ENCODE peak calls at places on chromosome 3, in nine cellular contexts. V is mammary epithelial cell, Q is thoracic aorta, B is B cell, I is uterus, R is upper lobe of right lung, H is A549, A is lower leg skin, L is neural progenitor cell. D is an unnamed sample.

GRCh38 chr3:151896662-151897012 is 23.2 kb downstream of the SUCNR1 start:
- DNase-seq in L (no peak), A (no peak), I (no peak), H (peak), R (no peak), Q (no peak), B (no peak), V (peak), D (no peak)

GRCh38 chr3:71724584-71725278 is 471 bp downstream of the EIF4E3 start:
- DNase-seq in I (peak), A (peak), B (no peak), R (peak), Q (no peak), V (peak), L (peak), H (peak), D (peak)

GRCh38 chr3:152785051-152785450 is 49.9 kb upstream of the P2RY1 start:
- DNase-seq in V (no peak), R (no peak), B (no peak), A (no peak), I (no peak), Q (no peak), L (no peak), H (no peak), D (no peak)

GRCh38 chr3:124576565-124577493 is 153.4 kb upstream of the UMPS start:
- DNase-seq in Q (no peak), I (no peak), L (no peak), R (no peak), V (no peak), B (no peak), H (no peak), A (peak), D (no peak)

GRCh38 chr3:468172-468571 is 271.6 kb downstream of the CHL1 start:
- DNase-seq in R (no peak), V (no peak), A (no peak), B (no peak), Q (no peak), L (peak), H (peak), I (no peak), D (no peak)

GRCh38 chr3:193553606-193554005 is 1.1 kb downstream of the ATP13A4 start:
- DNase-seq in R (no peak), V (no peak), Q (no peak), H (no peak), A (no peak), I (no peak), B (no peak), L (no peak), D (no peak)

GRCh38 chr3:172156309-172156998 is 117.1 kb downstream of the FNDC3B start:
- DNase-seq in I (no peak), H (peak), A (no peak), V (peak), Q (no peak), R (peak), L (no peak), B (no peak), D (no peak)

GRCh38 chr3:195179782-195180489 is 91.0 kb downstream of the XXYLT1 start:
- DNase-seq in H (no peak), V (no peak), Q (no peak), A (peak), I (no peak), B (no peak), L (no peak), R (no peak), D (no peak)

GRCh38 chr3:141393151-141394076 is 25.1 kb downstream of the ZBTB38 start:
- DNase-seq in Q (no peak), V (no peak), R (no peak), A (no peak), H (peak), I (peak), B (no peak), L (peak), D (no peak)

GRCh38 chr3:47542614-47543173 is 29.2 kb upstream of the ELP6 start:
- DNase-seq in L (no peak), B (no peak), R (peak), H (no peak), I (peak), V (peak), Q (peak), A (no peak), D (no peak)

GRCh38 chr3:181317521-181317920 is 328.0 kb upstream of the DNAJC19 start:
- DNase-seq in R (no peak), L (peak), Q (no peak), B (no peak), A (no peak), I (no peak), V (no peak), H (no peak), D (no peak)

GRCh38 chr3:124582196-124582595 is 148.1 kb upstream of the UMPS start:
- DNase-seq in I (no peak), R (no peak), V (no peak), L (no peak), A (peak), Q (no peak), H (no peak), B (no peak), D (no peak)

GRCh38 chr3:48656841-48657281 is 5.8 kb downstream of the CELSR3 start:
- DNase-seq in V (no peak), A (no peak), H (no peak), I (no peak), R (no peak), Q (no peak), L (no peak), B (no peak), D (no peak)

GRCh38 chr3:47594792-47595191 is 16.1 kb upstream of the CSPG5 start:
- DNase-seq in Q (no peak), L (no peak), R (no peak), H (no peak), A (no peak), V (peak), B (no peak), I (no peak), D (no peak)

GRCh38 chr3:107798381-107798780 is 275.6 kb downstream of the BBX start:
- DNase-seq in A (no peak), R (no peak), H (no peak), V (no peak), L (no peak), Q (no peak), I (no peak), B (no peak), D (no peak)

GRCh38 chr3:124260206-124260915 is 268.4 kb upstream of the ROPN1 start:
- DNase-seq in I (peak), Q (peak), L (no peak), A (peak), R (no peak), B (no peak), V (peak), H (peak), D (no peak)

GRCh38 chr3:104514371-104514770 is 852.3 kb upstream of the ALCAM start:
- DNase-seq in Q (no peak), H (no peak), L (no peak), B (no peak), R (no peak), I (no peak), A (no peak), V (no peak), D (no peak)

GRCh38 chr3:158221426-158221825 is 111.5 kb downstream of the RSRC1 start:
- DNase-seq in A (no peak), B (no peak), L (no peak), I (no peak), V (peak), Q (no peak), H (no peak), R (no peak), D (no peak)

GRCh38 chr3:101702726-101703125 is 16.2 kb upstream of the RPL24 start:
- DNase-seq in H (no peak), I (no peak), L (no peak), A (no peak), Q (no peak), B (no peak), V (peak), R (no peak), D (no peak)

GRCh38 chr3:173411288-173412064 is 13.9 kb downstream of the NLGN1 start:
- DNase-seq in Q (no peak), B (no peak), H (peak), A (no peak), I (no peak), R (no peak), V (peak), L (no peak), D (no peak)

GRCh38 chr3:66809579-66809958 is 188.5 kb upstream of the KBTBD8 start:
- DNase-seq in L (no peak), B (no peak), V (no peak), I (no peak), A (no peak), H (no peak), R (no peak), Q (no peak), D (no peak)

GRCh38 chr3:9754678-9755077 is 4.9 kb downstream of the OGG1 start:
- DNase-seq in A (no peak), R (no peak), L (no peak), H (no peak), V (no peak), I (no peak), B (no peak), Q (no peak), D (no peak)

GRCh38 chr3:60073228-60073627 is 1023.4 kb upstream of the CFAP20DC start:
- DNase-seq in B (no peak), H (no peak), V (no peak), R (no peak), I (no peak), A (no peak), L (no peak), Q (no peak), D (no peak)

GRCh38 chr3:33089515-33089914 is 7.4 kb downstream of the GLB1 start:
- DNase-seq in I (no peak), V (no peak), R (no peak), H (no peak), B (no peak), A (no peak), Q (no peak), L (no peak), D (no peak)

GRCh38 chr3:2727566-2728318 is 382.4 kb downstream of the IL5RA start:
- DNase-seq in Q (no peak), B (no peak), A (no peak), I (no peak), R (no peak), L (peak), H (no peak), V (no peak), D (no peak)

GRCh38 chr3:46845860-46846623 is 17.2 kb downstream of the MYL3 start:
- DNase-seq in V (peak), A (peak), L (peak), R (peak), Q (peak), H (no peak), I (peak), B (peak), D (peak)

GRCh38 chr3:193805448-193805847 is 212.4 kb downstream of the OPA1 start:
- DNase-seq in V (peak), Q (no peak), A (peak), H (peak), B (no peak), R (no peak), I (peak), L (no peak), D (no peak)

GRCh38 chr3:29465836-29466235 is 185.0 kb downstream of the RBMS3 start:
- DNase-seq in R (no peak), Q (no peak), V (peak), I (no peak), H (no peak), A (no peak), B (no peak), L (no peak), D (no peak)

DNA sequence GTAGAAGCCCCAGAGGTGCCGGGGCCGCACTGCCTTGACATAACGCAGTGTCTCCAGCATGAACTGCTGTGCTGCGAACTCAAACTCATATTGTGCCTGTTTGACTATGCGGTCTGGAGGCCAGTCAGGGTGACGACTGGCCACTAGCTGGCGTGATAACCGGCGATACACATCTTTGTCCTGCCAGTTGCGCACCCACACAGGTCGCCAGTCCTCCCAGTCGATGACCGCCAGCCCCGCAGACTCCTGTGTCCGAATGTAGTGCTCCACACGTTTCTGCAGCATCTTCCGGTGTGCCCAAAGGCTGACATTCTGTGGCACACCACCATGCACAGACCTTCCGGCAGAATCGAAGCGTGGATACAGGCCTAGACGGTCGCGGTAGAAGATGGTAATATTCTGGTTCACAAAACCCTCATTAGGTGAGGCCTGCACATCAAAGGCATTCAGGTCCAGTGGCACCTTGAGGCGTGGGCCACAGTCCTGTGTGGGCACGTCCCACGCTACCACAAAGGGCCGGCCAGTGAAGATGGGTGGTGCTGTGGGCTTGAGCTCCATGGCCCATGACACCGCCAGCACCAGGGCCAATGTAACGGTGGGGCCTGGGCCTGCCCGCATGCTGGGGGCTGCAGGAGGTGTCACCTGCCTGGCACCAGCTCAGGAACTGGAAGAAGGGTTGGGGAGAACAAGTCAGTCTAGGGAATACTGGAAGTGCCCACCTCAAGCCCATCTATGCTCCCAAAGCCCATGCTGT is 2.5 kb downstream of the HYAL2 start:
- DNase-seq in R (no peak), V (no peak), I (peak), L (no peak), B (no peak), Q (no peak), A (no peak), H (no peak), D (no peak)
- TF ChIP-seq CTCF in R (no peak), V (no peak), I (no peak), L (no peak), B (no peak), Q (no peak), A (no peak), H (no peak), D (no peak)

GRCh38 chr3:45689787-45690145 is 570 bp downstream of the SACM1L start:
- DNase-seq in I (no peak), V (no peak), B (no peak), Q (no peak), L (no peak), R (no peak), H (no peak), A (no peak), D (no peak)

GRCh38 chr3:45690331-45691035 is 1.3 kb downstream of the SACM1L start:
- DNase-seq in Q (no peak), A (no peak), H (no peak), B (no peak), V (peak), L (peak), R (no peak), I (no peak), D (no peak)

GRCh38 chr3:45688194-45688881 is 858 bp upstream of the SACM1L start:
- DNase-seq in V (no peak), B (no peak), H (peak), R (no peak), L (peak), Q (no peak), A (no peak), I (peak), D (no peak)

GRCh38 chr3:45687828-45688193 is 1.4 kb upstream of the SACM1L start:
- DNase-seq in B (no peak), H (no peak), V (no peak), Q (no peak), L (no peak), R (no peak), I (no peak), A (no peak), D (no peak)

GRCh38 chr3:45688882-45689786 is at the start of gene SACM1L:
- DNase-seq in V (peak), R (peak), Q (peak), L (peak), B (peak), A (peak), H (peak), I (peak), D (peak)
- TF ChIP-seq CTCF in V (no peak), R (no peak), Q (no peak), L (no peak), B (no peak), A (no peak), H (no peak), I (no peak), D (no peak)

GRCh38 chr3:185071401-185071800 is 81.5 kb downstream of the C3orf70 start:
- DNase-seq in Q (no peak), A (no peak), I (no peak), B (no peak), H (no peak), R (no peak), L (no peak), V (no peak), D (no peak)
- TF ChIP-seq CTCF in Q (no peak), A (no peak), I (no peak), B (no peak), H (no peak), R (no peak), L (no peak), V (no peak), D (no peak)

GRCh38 chr3:97971679-97972567 is at the start of gene RIOX2:
- DNase-seq in H (peak), A (peak), L (peak), R (peak), V (peak), Q (no peak), I (peak), B (peak), D (peak)
- TF ChIP-seq CTCF in H (no peak), A (no peak), L (no peak), R (no peak), V (no peak), Q (no peak), I (no peak), B (no peak), D (no peak)

DNA sequence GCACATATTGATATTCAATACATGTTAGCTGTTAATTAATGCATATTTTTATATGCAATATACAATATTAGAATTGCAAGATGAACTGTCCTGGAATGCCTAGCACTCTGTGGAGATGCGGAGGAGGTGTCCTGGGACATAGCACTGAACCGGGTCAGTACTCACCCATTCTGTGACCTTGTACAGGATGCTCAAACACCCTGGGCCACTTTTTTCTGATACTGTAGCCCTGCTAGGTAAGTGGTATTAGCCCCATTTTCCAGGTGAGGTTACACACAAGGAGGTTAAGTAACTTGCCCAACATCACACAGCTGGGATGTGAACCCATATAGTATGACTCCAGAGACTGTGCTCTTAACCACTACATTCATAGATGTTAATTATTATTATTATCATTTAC is 1.7 kb upstream of the MAGEF1 start:
- DNase-seq in V (no peak), R (no peak), H (no peak), I (no peak), A (no peak), Q (no peak), B (no peak), L (no peak), D (no peak)
- TF ChIP-seq CTCF in V (no peak), R (no peak), H (no peak), I (no peak), A (no peak), Q (no peak), B (no peak), L (no peak), D (no peak)

DNA sequence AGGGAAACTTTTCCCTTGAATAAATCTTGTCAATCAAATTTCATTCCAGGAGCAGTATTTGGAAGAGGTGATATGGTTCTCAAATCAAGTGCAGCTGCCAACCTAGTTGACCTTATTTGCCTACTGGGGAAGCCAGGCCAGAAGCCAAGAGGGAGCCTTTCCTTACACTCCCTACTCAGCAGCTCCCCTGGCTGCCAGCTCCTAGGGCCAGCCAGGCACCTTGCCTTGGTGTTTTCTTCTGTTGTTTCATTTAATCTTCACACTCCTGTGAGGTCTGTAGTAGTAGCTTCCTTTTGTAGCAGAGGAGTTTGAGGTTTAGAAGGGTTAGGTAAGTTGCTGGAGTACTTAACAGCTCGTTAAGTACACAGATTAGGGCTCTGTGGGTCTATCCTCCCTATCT is 22.6 kb downstream of the MKRN2OS start:
- DNase-seq in R (no peak), A (no peak), V (no peak), L (no peak), H (no peak), B (no peak), I (no peak), Q (no peak), D (no peak)
- TF ChIP-seq CTCF in R (peak), A (no peak), V (no peak), L (no peak), H (no peak), B (no peak), I (no peak), Q (no peak), D (no peak)

DNA sequence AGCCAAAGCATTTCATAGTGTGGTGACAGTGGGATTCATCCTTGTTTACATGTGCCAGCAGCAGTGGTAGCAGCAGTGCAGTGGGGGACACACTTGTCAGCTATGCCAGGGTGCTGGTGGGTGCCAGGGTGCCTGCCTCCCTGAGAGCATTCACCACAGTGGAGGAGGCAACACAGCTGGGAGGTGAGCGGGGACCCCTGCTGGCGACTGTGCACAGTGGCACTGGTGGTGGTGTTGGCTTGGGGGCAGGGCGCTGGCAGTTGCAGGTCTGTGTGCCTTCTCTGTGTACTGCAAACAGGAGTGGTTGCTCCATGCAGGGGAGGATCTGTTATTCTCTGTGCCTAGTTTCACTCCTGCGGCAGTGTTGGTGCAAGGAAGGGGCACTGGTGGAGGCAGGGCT is 41.2 kb downstream of the CEP63 start:
- DNase-seq in I (no peak), L (peak), Q (no peak), V (peak), H (peak), A (no peak), B (no peak), R (no peak), D (no peak)
- TF ChIP-seq CTCF in I (no peak), L (peak), Q (no peak), V (no peak), H (no peak), A (no peak), B (no peak), R (peak), D (peak)